ENCODE peak calls at places on chromosomes 1 and 21, in five cellular contexts. V is CD4-positive, alpha-beta T cell; Q is nephron progenitor cell; R is A549; E is Panc1. Y is an unnamed sample.

GRCh38 chr1:28928306-28928987 is 14.1 kb downstream of the EPB41 start:
- DNase-seq in R (no peak), V (no peak), Q (no peak), E (no peak), Y (no peak)

GRCh38 chr21:37700641-37701202 is 215.5 kb downstream of the KCNJ6 start:
- DNase-seq in E (peak), V (no peak), Q (peak), R (peak), Y (peak)

GRCh38 chr1:184556665-184557064 is 169.8 kb downstream of the C1orf21 start:
- DNase-seq in E (no peak), R (no peak), Q (no peak), V (no peak), Y (no peak)

GRCh38 chr21:33396966-33397365 is 6.2 kb upstream of the IFNGR2 start:
- DNase-seq in E (no peak), R (no peak), V (no peak), Q (no peak), Y (no peak)

GRCh38 chr1:65820983-65821382 is 28.3 kb downstream of the PDE4B start:
- DNase-seq in E (no peak), V (no peak), Q (no peak), R (no peak), Y (peak)

GRCh38 chr1:164754088-164754600 is 195.2 kb downstream of the PBX1 start:
- DNase-seq in E (no peak), R (no peak), Q (no peak), V (no peak), Y (no peak)

GRCh38 chr1:157878059-157878458 is 36.5 kb upstream of the CD5L start:
- DNase-seq in V (no peak), R (peak), E (peak), Q (no peak), Y (peak)

GRCh38 chr1:37914719-37915483 is 32.0 kb downstream of the INPP5B start:
- DNase-seq in R (no peak), Q (no peak), E (no peak), V (no peak), Y (no peak)

GRCh38 chr1:198848206-198848605 is 209.4 kb downstream of the PTPRC start:
- DNase-seq in R (no peak), E (no peak), V (no peak), Q (no peak), Y (no peak)

GRCh38 chr1:107135466-107135865 is 5.4 kb upstream of the NTNG1 start:
- DNase-seq in V (no peak), E (no peak), Q (peak), R (no peak), Y (peak)

GRCh38 chr1:6409053-6409452 is 10.7 kb downstream of the HES2 start:
- DNase-seq in E (no peak), R (no peak), V (no peak), Q (no peak), Y (no peak)

GRCh38 chr21:41071410-41071809 is 96.5 kb upstream of the BACE2 start:
- DNase-seq in R (no peak), E (no peak), V (no peak), Q (peak), Y (no peak)
- TF ChIP-seq CTCF in R (no peak), E (peak), V (no peak), Q (no peak), Y (no peak)

GRCh38 chr1:225809842-225810578 is at the start of gene EPHX1:
- DNase-seq in R (peak), V (peak), E (peak), Q (peak), Y (peak)
- TF ChIP-seq CTCF in R (peak), V (no peak), E (no peak), Q (no peak), Y (peak)

DNA sequence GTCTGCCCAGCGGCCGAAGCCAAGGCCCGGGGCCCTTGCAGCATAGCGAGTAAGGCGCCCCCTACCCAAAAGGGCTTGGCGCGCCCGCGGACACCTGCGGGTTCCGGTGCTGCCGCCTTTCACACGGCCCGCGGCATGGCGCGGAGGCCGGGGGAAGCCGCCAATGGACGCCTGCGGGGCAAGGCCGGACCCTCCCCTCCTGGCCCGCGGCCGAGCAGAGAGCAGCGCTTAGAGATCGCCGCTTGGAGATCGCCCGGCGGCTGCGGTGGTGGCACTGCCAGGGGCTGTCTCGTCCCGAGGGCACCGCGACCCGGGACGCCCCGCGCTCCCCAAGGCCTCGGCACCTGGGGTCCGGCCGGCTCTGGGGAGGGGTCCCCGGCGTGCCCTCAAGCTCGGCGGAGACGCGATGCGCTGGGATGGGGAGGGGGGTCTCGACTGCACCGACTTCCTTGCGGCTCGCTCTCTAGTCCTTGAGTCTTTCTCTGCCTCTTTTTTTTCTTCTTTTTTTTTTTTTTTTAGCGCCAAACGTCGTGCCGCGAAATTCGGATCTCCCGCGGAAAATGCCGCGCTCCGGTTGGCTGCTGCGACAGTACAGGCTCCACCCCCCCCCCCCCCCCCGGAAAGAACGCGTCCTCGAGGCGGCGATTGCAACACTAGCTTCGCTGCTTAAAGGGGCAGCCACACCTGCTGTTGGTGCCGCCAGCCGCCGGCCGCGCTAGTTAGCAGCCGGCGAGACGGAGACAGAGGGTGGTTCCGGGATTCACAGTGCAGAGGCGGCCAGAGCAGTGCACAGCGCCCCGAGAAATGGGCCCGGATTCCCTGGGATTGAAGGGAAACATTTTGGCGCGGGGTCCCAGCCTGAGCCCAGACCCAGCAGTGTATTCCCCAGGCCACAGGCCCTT is at the start of gene E2F2:
- DNase-seq in E (no peak), R (peak), V (peak), Q (peak), Y (peak)
- TF ChIP-seq CTCF in E (no peak), R (no peak), V (no peak), Q (no peak), Y (no peak)

DNA sequence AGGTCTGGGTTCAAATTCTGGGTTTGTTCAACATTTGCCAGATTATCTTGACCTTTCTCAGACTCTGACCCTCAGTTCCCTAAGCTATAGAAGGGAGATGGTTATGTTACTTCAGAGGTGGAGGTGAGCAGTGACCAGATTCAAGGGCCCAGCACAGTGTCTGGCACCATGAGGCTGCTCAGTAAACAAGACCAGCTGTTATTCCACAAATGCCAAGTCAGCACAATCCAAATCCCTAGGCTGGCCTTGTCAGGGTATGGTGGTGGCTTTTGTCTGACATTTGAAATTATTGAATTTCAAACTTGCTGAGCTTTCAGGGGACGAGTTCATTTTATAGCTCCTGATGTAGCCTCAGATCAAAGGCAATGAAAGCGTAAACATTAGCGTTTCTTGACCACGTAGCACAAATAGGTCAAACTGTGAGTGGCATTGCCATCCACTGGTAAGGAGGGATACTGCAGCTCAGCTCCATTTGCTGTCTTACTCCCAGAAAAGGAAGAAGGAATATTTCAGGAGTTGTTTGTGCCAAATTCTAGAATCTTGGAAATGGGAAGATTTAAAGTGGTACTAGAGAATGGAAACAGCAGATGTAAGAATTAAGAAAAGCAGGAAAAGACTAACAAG is 94.3 kb upstream of the EDN2 start:
- DNase-seq in V (no peak), Q (no peak), E (no peak), R (peak), Y (no peak)
- TF ChIP-seq CTCF in V (no peak), Q (peak), E (peak), R (peak), Y (peak)

GRCh38 chr1:61426884-61427283 is 298.1 kb downstream of the TM2D1 start:
- DNase-seq in R (no peak), V (no peak), Q (no peak), E (no peak), Y (no peak)

GRCh38 chr1:61424382-61424781 is 300.6 kb downstream of the TM2D1 start:
- DNase-seq in Q (no peak), V (no peak), E (no peak), R (no peak), Y (no peak)

GRCh38 chr1:61426254-61426653 is 298.7 kb downstream of the TM2D1 start:
- DNase-seq in R (no peak), E (no peak), Q (no peak), V (no peak), Y (no peak)

GRCh38 chr1:61420909-61421835 is 303.8 kb downstream of the TM2D1 start:
- DNase-seq in Q (no peak), E (no peak), R (no peak), V (no peak), Y (no peak)

DNA sequence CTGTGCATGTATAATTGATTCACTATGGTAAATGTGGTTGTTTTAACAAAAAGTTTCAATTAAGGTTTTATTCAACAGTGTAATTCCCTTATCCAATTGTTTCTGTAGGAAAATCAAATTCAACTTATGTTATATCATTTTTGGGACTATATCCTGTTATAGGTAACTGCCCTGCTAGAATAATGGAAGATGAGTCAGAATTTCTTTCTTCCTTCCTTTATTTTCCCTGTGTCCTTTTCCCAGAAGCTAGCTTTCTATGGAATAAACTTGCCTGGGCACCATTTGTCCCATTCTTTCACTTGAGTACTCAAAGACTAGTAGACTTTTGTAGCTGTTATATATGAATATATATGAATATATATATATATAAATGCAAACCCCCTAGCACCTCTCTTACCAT is 301.3 kb downstream of the TM2D1 start:
- DNase-seq in E (no peak), V (no peak), Q (no peak), R (no peak), Y (no peak)
- TF ChIP-seq CTCF in E (no peak), V (no peak), Q (no peak), R (no peak), Y (no peak)

GRCh38 chr1:19825298-19825697 is 10.2 kb upstream of the RNF186 start:
- DNase-seq in E (no peak), R (no peak), V (no peak), Q (no peak), Y (no peak)
- TF ChIP-seq CTCF in E (no peak), R (no peak), V (no peak), Q (no peak), Y (no peak)

Y was measured in AG04450.